ENCODE peak calls at places on chromosomes 3 and 15, in nine cellular contexts. F is CD8-positive, alpha-beta T cell; E is germinal center; R is MV-4-11; J is fibroblast of gingiva; A is activated naive CD4-positive, alpha-beta T cell; G is GF-D8; B is astrocyte of the spinal cord; N is islet precursor cell. D is an unnamed sample.

GRCh38 chr3:138348950-138349739 is 766 bp downstream of the MRAS start:
- DNase-seq in F (no peak), E (no peak), R (peak; percentile 31), J (no peak), A (no peak), G (no peak), B (peak; percentile 11), N (peak; percentile 67), D (no peak)

GRCh38 chr3:70933105-70933810 is 620.8 kb upstream of the MDFIC2 start:
- DNase-seq in F (no peak), E (no peak), R (no peak), J (no peak), A (no peak), G (no peak), B (no peak), N (no peak), D (no peak)

GRCh38 chr3:72265250-72265649 is 480.3 kb upstream of the PROK2 start:
- DNase-seq in F (no peak), E (no peak), R (peak; percentile 26), J (no peak), A (no peak), G (no peak), B (no peak), N (no peak), D (no peak)

GRCh38 chr15:42166225-42166940 is 9.9 kb upstream of the PLA2G4F start:
- DNase-seq in F (no peak), E (no peak), R (no peak), J (no peak), A (no peak), G (no peak), B (no peak), N (no peak), D (no peak)

GRCh38 chr3:127371846-127372245 is 84.0 kb upstream of the PRR20G start:
- DNase-seq in F (no peak), E (no peak), R (no peak), J (no peak), A (no peak), G (no peak), B (no peak), N (no peak), D (no peak)

GRCh38 chr3:159928071-159928491 is 60.6 kb upstream of the IL12A start:
- DNase-seq in F (no peak), E (no peak), R (no peak), J (peak; percentile 18), A (no peak), G (no peak), B (peak; percentile 34), N (peak; percentile 80), D (no peak)

GRCh38 chr3:193140381-193140780 is 100.6 kb upstream of the PLAAT1 start:
- DNase-seq in F (no peak), E (no peak), R (no peak), J (no peak), A (no peak), G (no peak), B (peak; percentile 68), N (no peak), D (no peak)

GRCh38 chr3:4687167-4687566 is 194.0 kb downstream of the ITPR1 start:
- DNase-seq in F (no peak), E (no peak), R (no peak), J (no peak), A (no peak), G (no peak), B (no peak), N (peak; percentile 60), D (no peak)

GRCh38 chr3:14725015-14725431 is 50.1 kb downstream of the C3orf20 start:
- DNase-seq in F (no peak), E (no peak), R (peak; percentile 21), J (peak; percentile 81), A (no peak), G (no peak), B (no peak), N (no peak), D (no peak)

GRCh38 chr3:189727898-189728297 is 96.7 kb downstream of the TP63 start:
- DNase-seq in F (no peak), E (no peak), R (no peak), J (peak; percentile 16), A (no peak), G (no peak), B (peak; percentile 32), N (no peak), D (no peak)

GRCh38 chr3:155853214-155854146 is 747 bp downstream of the SLC33A1 start:
- DNase-seq in F (no peak), E (peak; percentile 27), R (peak; percentile 25), J (no peak), A (no peak), G (no peak), B (no peak), N (peak; percentile 69), D (peak; percentile 52)

D was measured in left ventricle myocardium superior.